ENCODE peak calls at places on chromosomes 4 and X, in six cellular contexts. N is Ammon's horn; B is activated T-cell treated with anti-CD3 and anti-CD28 coated beads, Interleukin-2, amount 50 U/mL, for 72 hours; U is activated naive CD8-positive, alpha-beta T cell treated with anti-CD3 and anti-CD28 coated beads for 36 hours; C is GM23248; P is NCI-H2171 treated with DMSO at 0.1 percent for 48 hours. R is an unnamed sample.

GRCh38 chr4:11073621-11074051 is 355.1 kb downstream of the HS3ST1 start:
- DNase-seq in P (peak), N (peak), U (no peak), B (no peak), C (peak), R (no peak)

GRCh38 chrX:2177541-2177940 is 323.2 kb downstream of the DHRSX start:
- DNase-seq in U (no peak), N (no peak), C (no peak), P (no peak), B (no peak), R (no peak)

GRCh38 chr4:182745268-182745667 is 171.9 kb downstream of the DCTD start:
- DNase-seq in N (no peak), U (no peak), B (no peak), C (no peak), P (peak), R (peak)

GRCh38 chr4:17578482-17578891 is 1.5 kb downstream of the LAP3 start:
- DNase-seq in U (no peak), C (no peak), B (peak), N (no peak), P (no peak), R (no peak)

GRCh38 chr4:70183168-70183939 is 12.2 kb upstream of the ODAM start:
- DNase-seq in B (peak), N (peak), C (peak), P (peak), U (peak), R (peak)

GRCh38 chr4:55444822-55445221 is 49.1 kb downstream of the TMEM165 start:
- DNase-seq in N (peak), B (no peak), C (peak), P (no peak), U (no peak), R (no peak)

GRCh38 chr4:55574252-55574651 is 17.8 kb downstream of the PDCL2 start:
- DNase-seq in N (no peak), P (no peak), U (no peak), B (no peak), C (no peak), R (peak)

GRCh38 chr4:52051213-52051614 is at the start of gene SPATA18:
- DNase-seq in B (peak), C (peak), N (no peak), P (no peak), U (no peak), R (peak)

GRCh38 chr4:76954489-76954888 is 4.9 kb downstream of the SEPTIN11 start:
- DNase-seq in B (no peak), U (no peak), N (no peak), C (no peak), P (no peak), R (no peak)

R was measured in mammary epithelial cell.